ENCODE peak calls at places on chromosomes 16 and 17, in five cellular contexts. One of them, this sample, is unnamed.

GRCh38 chr17:77700165-77700881 is 258.2 kb upstream of the TNRC6C start:
- DNase-seq in AG10803: no peak
- DNase-seq in left lung: no peak
- DNase-seq in fibroblast of lung: no peak
- DNase-seq in AG04450: no peak
- DNase-seq in this sample: no peak

GRCh38 chr16:85210423-85211169 is 98.3 kb upstream of the CIBAR2 start:
- DNase-seq in AG04450: no peak
- DNase-seq in fibroblast of lung: peak
- DNase-seq in AG10803: peak
- DNase-seq in left lung: no peak
- DNase-seq in this sample: no peak

GRCh38 chr17:29176500-29177351 is 3.5 kb downstream of the MYO18A start:
- DNase-seq in fibroblast of lung: peak
- DNase-seq in left lung: peak
- DNase-seq in AG10803: no peak
- DNase-seq in AG04450: no peak
- DNase-seq in this sample: peak

GRCh38 chr17:34997355-34997862 is 17.1 kb downstream of the LIG3 start:
- DNase-seq in fibroblast of lung: peak
- DNase-seq in AG10803: peak
- DNase-seq in left lung: peak
- DNase-seq in AG04450: peak
- DNase-seq in this sample: no peak

GRCh38 chr17:6435968-6436367 is 1.0 kb upstream of the AIPL1 start:
- DNase-seq in fibroblast of lung: peak
- DNase-seq in AG04450: peak
- DNase-seq in left lung: peak
- DNase-seq in AG10803: peak
- DNase-seq in this sample: no peak

GRCh38 chr17:65173951-65174683 is 36.9 kb downstream of the RGS9 start:
- DNase-seq in fibroblast of lung: no peak
- DNase-seq in AG10803: no peak
- DNase-seq in AG04450: no peak
- DNase-seq in left lung: no peak
- DNase-seq in this sample: no peak

GRCh38 chr16:11308493-11309283 is 27.6 kb upstream of the PRM1 start:
- DNase-seq in AG04450: no peak
- DNase-seq in fibroblast of lung: no peak
- DNase-seq in AG10803: no peak
- DNase-seq in left lung: no peak
- DNase-seq in this sample: peak

GRCh38 chr16:9088848-9089247 is 2.6 kb upstream of the HAPSTR1 start:
- DNase-seq in left lung: no peak
- DNase-seq in AG04450: no peak
- DNase-seq in fibroblast of lung: no peak
- DNase-seq in AG10803: no peak
- DNase-seq in this sample: no peak

GRCh38 chr16:56776562-56776961 is 46.6 kb downstream of the NUP93 start:
- DNase-seq in AG10803: peak
- DNase-seq in fibroblast of lung: peak
- DNase-seq in left lung: no peak
- DNase-seq in AG04450: no peak
- DNase-seq in this sample: no peak

GRCh38 chr16:64829678-64830077 is 292.2 kb downstream of the CDH11 start:
- DNase-seq in AG10803: no peak
- DNase-seq in AG04450: no peak
- DNase-seq in fibroblast of lung: no peak
- DNase-seq in left lung: no peak
- DNase-seq in this sample: no peak

GRCh38 chr17:64739316-64740058 is 77.4 kb upstream of the SMURF2 start:
- DNase-seq in left lung: peak
- DNase-seq in AG04450: peak
- DNase-seq in AG10803: peak
- DNase-seq in fibroblast of lung: peak
- DNase-seq in this sample: no peak

GRCh38 chr17:55783684-55784245 is 32.9 kb downstream of the PCTP start:
- DNase-seq in fibroblast of lung: peak
- DNase-seq in AG10803: peak
- DNase-seq in left lung: no peak
- DNase-seq in AG04450: no peak
- DNase-seq in this sample: no peak

GRCh38 chr17:73826872-73827228 is 182.6 kb upstream of the SDK2 start:
- DNase-seq in AG04450: no peak
- DNase-seq in left lung: no peak
- DNase-seq in fibroblast of lung: no peak
- DNase-seq in AG10803: no peak
- DNase-seq in this sample: no peak

GRCh38 chr16:29811170-29811895 is 660 bp upstream of the PRRT2 start:
- DNase-seq in fibroblast of lung: peak
- DNase-seq in AG04450: peak
- DNase-seq in left lung: peak
- DNase-seq in AG10803: peak
- DNase-seq in this sample: peak

GRCh38 chr16:14015948-14016347 is 55.2 kb upstream of the MRTFB start:
- DNase-seq in fibroblast of lung: peak
- DNase-seq in AG10803: peak
- DNase-seq in left lung: no peak
- DNase-seq in AG04450: peak
- DNase-seq in this sample: no peak

GRCh38 chr17:48633266-48633816 is 7.2 kb upstream of the HOXB9 start:
- DNase-seq in AG10803: no peak
- DNase-seq in AG04450: no peak
- DNase-seq in fibroblast of lung: no peak
- DNase-seq in left lung: no peak
- DNase-seq in this sample: no peak

GRCh38 chr17:48630925-48631692 is 5.0 kb upstream of the HOXB9 start:
- DNase-seq in AG10803: no peak
- DNase-seq in left lung: no peak
- DNase-seq in AG04450: no peak
- DNase-seq in fibroblast of lung: no peak
- DNase-seq in this sample: no peak

GRCh38 chr17:48630009-48630924 is 4.1 kb upstream of the HOXB9 start:
- DNase-seq in left lung: no peak
- DNase-seq in AG04450: no peak
- DNase-seq in fibroblast of lung: no peak
- DNase-seq in AG10803: no peak
- DNase-seq in this sample: no peak

GRCh38 chr17:48632579-48633265 is 6.6 kb upstream of the HOXB9 start:
- DNase-seq in AG04450: no peak
- DNase-seq in fibroblast of lung: no peak
- DNase-seq in left lung: no peak
- DNase-seq in AG10803: no peak
- DNase-seq in this sample: no peak

GRCh38 chr17:48631693-48632578 is 5.8 kb upstream of the HOXB9 start:
- DNase-seq in AG10803: no peak
- DNase-seq in fibroblast of lung: no peak
- DNase-seq in left lung: no peak
- DNase-seq in AG04450: no peak
- DNase-seq in this sample: no peak
- H3K4me3 ChIP-seq in AG10803: no peak
- H3K4me3 ChIP-seq in fibroblast of lung: no peak
- H3K4me3 ChIP-seq in left lung: no peak
- H3K4me3 ChIP-seq in AG04450: no peak
- H3K4me3 ChIP-seq in this sample: no peak

GRCh38 chr17:17836818-17837379 is at the start of gene SREBF1:
- DNase-seq in AG10803: no peak
- DNase-seq in fibroblast of lung: peak
- DNase-seq in left lung: peak
- DNase-seq in AG04450: no peak
- DNase-seq in this sample: no peak
- TF ChIP-seq CTCF in AG10803: no peak
- TF ChIP-seq CTCF in fibroblast of lung: no peak
- TF ChIP-seq CTCF in left lung: no peak
- TF ChIP-seq CTCF in AG04450: no peak
- TF ChIP-seq CTCF in this sample: no peak

DNA sequence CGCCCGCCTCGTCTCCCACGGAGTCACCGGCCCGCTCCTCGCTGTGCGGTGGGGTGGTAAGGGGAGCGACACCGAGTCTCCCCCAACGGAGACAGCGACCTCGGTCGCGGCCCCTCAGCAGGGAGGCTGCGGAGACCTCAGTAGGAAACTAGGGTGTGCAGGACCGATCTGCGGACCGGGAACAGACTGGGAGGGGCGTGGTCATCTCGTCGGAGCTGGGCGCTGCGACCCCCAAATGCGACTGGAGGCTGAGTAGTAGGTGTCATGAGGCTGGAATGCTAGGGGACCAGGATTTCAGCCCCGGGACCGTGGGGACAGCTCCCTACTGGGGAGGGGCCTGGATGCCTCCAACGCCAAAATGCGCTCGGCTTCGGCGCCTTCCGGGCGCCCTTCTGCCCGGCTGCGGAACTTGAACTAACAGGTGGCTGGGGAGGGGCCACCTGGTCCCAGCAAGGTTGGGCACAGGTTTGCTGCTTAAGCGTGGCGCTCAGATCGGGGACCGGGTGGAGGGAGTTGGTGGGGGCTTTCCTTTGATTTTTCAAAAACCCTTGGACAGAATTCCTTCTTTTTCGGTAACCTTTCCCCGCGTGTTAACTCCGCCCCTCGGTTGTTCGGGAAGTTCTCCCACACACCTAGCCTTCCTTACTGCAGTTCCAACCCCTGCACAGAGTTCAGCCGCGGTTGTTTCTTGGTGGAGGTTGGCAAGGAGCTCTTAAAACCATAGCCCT is 1.5 kb downstream of the CACNG4 start:
- DNase-seq in AG10803: no peak
- DNase-seq in left lung: no peak
- DNase-seq in fibroblast of lung: no peak
- DNase-seq in AG04450: no peak
- DNase-seq in this sample: no peak
- H3K4me3 ChIP-seq in AG10803: no peak
- H3K4me3 ChIP-seq in left lung: peak
- H3K4me3 ChIP-seq in fibroblast of lung: no peak
- H3K4me3 ChIP-seq in AG04450: peak
- H3K4me3 ChIP-seq in this sample: no peak

DNA sequence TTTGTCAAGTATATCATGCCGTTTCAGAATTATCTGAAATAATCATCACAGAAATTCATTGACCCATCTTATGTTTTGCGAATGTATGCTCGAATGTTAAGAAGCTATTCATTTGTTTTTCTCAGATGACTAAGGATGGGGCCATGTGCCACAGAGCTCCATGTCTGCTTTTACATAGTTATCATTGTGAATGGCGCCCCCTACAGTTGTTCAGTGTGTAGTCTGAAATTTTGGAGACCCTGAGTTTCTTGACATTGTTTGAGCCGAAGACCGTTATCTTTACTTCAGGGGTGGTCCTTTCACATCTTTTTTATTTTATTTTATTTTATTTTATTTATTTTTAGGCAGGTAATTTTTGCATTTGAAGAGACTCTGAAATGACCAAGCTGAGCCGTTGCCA is 972.0 kb upstream of the RBFOX1 start:
- DNase-seq in AG04450: no peak
- DNase-seq in AG10803: no peak
- DNase-seq in left lung: no peak
- DNase-seq in fibroblast of lung: no peak
- DNase-seq in this sample: no peak
- TF ChIP-seq CTCF in AG04450: no peak
- TF ChIP-seq CTCF in AG10803: no peak
- TF ChIP-seq CTCF in left lung: no peak
- TF ChIP-seq CTCF in fibroblast of lung: no peak
- TF ChIP-seq CTCF in this sample: no peak

DNA sequence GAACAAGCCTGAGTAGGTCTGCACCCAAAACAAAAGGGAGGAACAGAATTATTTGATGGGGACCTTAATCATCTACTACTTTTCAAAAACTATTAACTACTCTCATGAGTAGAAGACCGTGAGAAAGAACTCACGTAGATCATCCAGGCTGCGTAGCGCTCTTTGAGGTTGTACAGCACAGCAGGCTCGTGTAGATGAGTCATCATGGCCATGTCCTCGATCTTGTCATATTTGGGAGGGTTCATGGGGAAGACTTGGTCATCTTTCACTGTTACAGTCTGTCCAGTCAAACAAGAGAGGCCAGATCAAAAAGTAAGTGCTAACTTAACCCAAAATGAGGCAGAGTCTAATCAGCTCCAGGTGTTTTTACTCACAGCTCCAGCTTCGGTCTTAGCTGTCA is 2.3 kb downstream of the MYH1 start:
- DNase-seq in AG04450: no peak
- DNase-seq in AG10803: no peak
- DNase-seq in left lung: no peak
- DNase-seq in fibroblast of lung: no peak
- DNase-seq in this sample: no peak
- H3K4me3 ChIP-seq in AG04450: no peak
- H3K4me3 ChIP-seq in AG10803: no peak
- H3K4me3 ChIP-seq in left lung: no peak
- H3K4me3 ChIP-seq in fibroblast of lung: no peak
- H3K4me3 ChIP-seq in this sample: no peak

GRCh38 chr16:2966803-2967184 is 2.4 kb upstream of the PAQR4 start:
- DNase-seq in AG10803: no peak
- DNase-seq in AG04450: no peak
- DNase-seq in left lung: no peak
- DNase-seq in fibroblast of lung: no peak
- DNase-seq in this sample: no peak
- TF ChIP-seq CTCF in AG10803: no peak
- TF ChIP-seq CTCF in AG04450: no peak
- TF ChIP-seq CTCF in left lung: no peak
- TF ChIP-seq CTCF in fibroblast of lung: no peak
- TF ChIP-seq CTCF in this sample: no peak

GRCh38 chr17:75365931-75366275 is 39.6 kb downstream of the GRB2 start:
- DNase-seq in left lung: no peak
- DNase-seq in AG04450: no peak
- DNase-seq in AG10803: no peak
- DNase-seq in fibroblast of lung: no peak
- DNase-seq in this sample: no peak

GRCh38 chr17:75367312-75367711 is 38.2 kb downstream of the GRB2 start:
- DNase-seq in AG04450: no peak
- DNase-seq in AG10803: peak
- DNase-seq in left lung: no peak
- DNase-seq in fibroblast of lung: no peak
- DNase-seq in this sample: no peak

GRCh38 chr17:75365009-75365930 is 40.2 kb downstream of the GRB2 start:
- DNase-seq in left lung: no peak
- DNase-seq in fibroblast of lung: no peak
- DNase-seq in AG04450: no peak
- DNase-seq in AG10803: no peak
- DNase-seq in this sample: no peak

GRCh38 chr17:75364078-75364477 is 41.4 kb downstream of the GRB2 start:
- DNase-seq in AG10803: peak
- DNase-seq in left lung: no peak
- DNase-seq in AG04450: peak
- DNase-seq in fibroblast of lung: peak
- DNase-seq in this sample: no peak

GRCh38 chr17:75366432-75366831 is 39.0 kb downstream of the GRB2 start:
- DNase-seq in fibroblast of lung: no peak
- DNase-seq in AG04450: no peak
- DNase-seq in AG10803: no peak
- DNase-seq in left lung: no peak
- DNase-seq in this sample: no peak
- H3K4me3 ChIP-seq in fibroblast of lung: no peak
- H3K4me3 ChIP-seq in AG04450: no peak
- H3K4me3 ChIP-seq in AG10803: no peak
- H3K4me3 ChIP-seq in left lung: no peak
- H3K4me3 ChIP-seq in this sample: no peak